ENCODE peak calls at places on chromosomes 5 and 9, in six cellular contexts. One of them, this sample, is unnamed.

GRCh38 chr5:155313518-155313917 is 300.0 kb downstream of the KIF4B start:
- DNase-seq in GM12865: no peak
- DNase-seq in fibroblast of lung: no peak
- DNase-seq in cardiac septum: no peak
- DNase-seq in neuronal stem cell: no peak
- DNase-seq in H4: no peak
- DNase-seq in this sample: no peak

GRCh38 chr5:16913187-16913839 is 22.8 kb downstream of the MYO10 start:
- DNase-seq in GM12865: no peak
- DNase-seq in fibroblast of lung: peak
- DNase-seq in cardiac septum: no peak
- DNase-seq in neuronal stem cell: no peak
- DNase-seq in H4: no peak
- DNase-seq in this sample: no peak

GRCh38 chr5:173534664-173535063 is 81.8 kb downstream of the BOD1 start:
- DNase-seq in GM12865: no peak
- DNase-seq in fibroblast of lung: no peak
- DNase-seq in cardiac septum: no peak
- DNase-seq in neuronal stem cell: no peak
- DNase-seq in H4: no peak
- DNase-seq in this sample: no peak

GRCh38 chr5:10133830-10134229 is 115.9 kb downstream of the ATPSCKMT start:
- DNase-seq in GM12865: no peak
- DNase-seq in fibroblast of lung: no peak
- DNase-seq in cardiac septum: no peak
- DNase-seq in neuronal stem cell: no peak
- DNase-seq in H4: no peak
- DNase-seq in this sample: no peak

GRCh38 chr9:98117984-98118639 is 910 bp downstream of the TRIM14 start:
- DNase-seq in GM12865: peak
- DNase-seq in fibroblast of lung: peak
- DNase-seq in cardiac septum: no peak
- DNase-seq in neuronal stem cell: no peak
- DNase-seq in H4: peak
- DNase-seq in this sample: peak

GRCh38 chr5:99605904-99606303 is 677.1 kb upstream of the CHD1 start:
- DNase-seq in GM12865: peak
- DNase-seq in fibroblast of lung: no peak
- DNase-seq in cardiac septum: no peak
- DNase-seq in neuronal stem cell: no peak
- DNase-seq in H4: peak
- DNase-seq in this sample: no peak

GRCh38 chr9:96554801-96555566 is 64.7 kb downstream of the CDC14B start:
- DNase-seq in GM12865: no peak
- DNase-seq in fibroblast of lung: peak
- DNase-seq in cardiac septum: no peak
- DNase-seq in neuronal stem cell: no peak
- DNase-seq in H4: no peak
- DNase-seq in this sample: no peak

GRCh38 chr5:109611505-109611904 is 78.2 kb upstream of the MAN2A1 start:
- DNase-seq in GM12865: no peak
- DNase-seq in fibroblast of lung: no peak
- DNase-seq in cardiac septum: no peak
- DNase-seq in neuronal stem cell: no peak
- DNase-seq in H4: no peak
- DNase-seq in this sample: no peak

GRCh38 chr5:108216890-108217289 is 165.0 kb downstream of the FBXL17 start:
- DNase-seq in GM12865: no peak
- DNase-seq in fibroblast of lung: peak
- DNase-seq in cardiac septum: no peak
- DNase-seq in neuronal stem cell: no peak
- DNase-seq in H4: peak
- DNase-seq in this sample: no peak

GRCh38 chr5:116585227-116585626 is 10.6 kb upstream of the SEMA6A start:
- DNase-seq in GM12865: no peak
- DNase-seq in fibroblast of lung: no peak
- DNase-seq in cardiac septum: no peak
- DNase-seq in neuronal stem cell: no peak
- DNase-seq in H4: no peak
- DNase-seq in this sample: no peak

GRCh38 chr9:98314381-98315066 is 59.1 kb upstream of the TBC1D2 start:
- DNase-seq in GM12865: no peak
- DNase-seq in fibroblast of lung: peak
- DNase-seq in cardiac septum: no peak
- DNase-seq in neuronal stem cell: no peak
- DNase-seq in H4: no peak
- DNase-seq in this sample: no peak

GRCh38 chr5:97906135-97906534 is 723.1 kb upstream of the RIOK2 start:
- DNase-seq in GM12865: no peak
- DNase-seq in fibroblast of lung: no peak
- DNase-seq in cardiac septum: no peak
- DNase-seq in neuronal stem cell: no peak
- DNase-seq in H4: no peak
- DNase-seq in this sample: no peak

GRCh38 chr5:35230043-35230611 is at the start of gene PRLR:
- DNase-seq in GM12865: peak
- DNase-seq in fibroblast of lung: peak
- DNase-seq in cardiac septum: no peak
- DNase-seq in neuronal stem cell: no peak
- DNase-seq in H4: peak
- DNase-seq in this sample: peak

GRCh38 chr5:89342106-89342876 is 459.3 kb upstream of the MEF2C start:
- DNase-seq in GM12865: peak
- DNase-seq in fibroblast of lung: peak
- DNase-seq in cardiac septum: no peak
- DNase-seq in neuronal stem cell: no peak
- DNase-seq in H4: peak
- DNase-seq in this sample: no peak

GRCh38 chr5:1540831-1541661 is 17.3 kb upstream of the LPCAT1 start:
- DNase-seq in GM12865: no peak
- DNase-seq in fibroblast of lung: no peak
- DNase-seq in cardiac septum: peak
- DNase-seq in neuronal stem cell: no peak
- DNase-seq in H4: no peak
- DNase-seq in this sample: no peak

GRCh38 chr9:20640331-20641187 is 18.3 kb upstream of the MLLT3 start:
- DNase-seq in GM12865: peak
- DNase-seq in fibroblast of lung: peak
- DNase-seq in cardiac septum: no peak
- DNase-seq in neuronal stem cell: no peak
- DNase-seq in H4: peak
- DNase-seq in this sample: peak

GRCh38 chr5:145869753-145870152 is 3.1 kb downstream of the GRXCR2 start:
- DNase-seq in GM12865: no peak
- DNase-seq in fibroblast of lung: no peak
- DNase-seq in cardiac septum: no peak
- DNase-seq in neuronal stem cell: no peak
- DNase-seq in H4: no peak
- DNase-seq in this sample: no peak

GRCh38 chr9:78691531-78691930 is 394.6 kb downstream of the PSAT1 start:
- DNase-seq in GM12865: no peak
- DNase-seq in fibroblast of lung: peak
- DNase-seq in cardiac septum: no peak
- DNase-seq in neuronal stem cell: no peak
- DNase-seq in H4: no peak
- DNase-seq in this sample: no peak

GRCh38 chr5:171954721-171955120 is 51.7 kb downstream of the FBXW11 start:
- DNase-seq in GM12865: no peak
- DNase-seq in fibroblast of lung: peak
- DNase-seq in cardiac septum: no peak
- DNase-seq in neuronal stem cell: no peak
- DNase-seq in H4: no peak
- DNase-seq in this sample: no peak

GRCh38 chr9:119365291-119366027 is 3.8 kb downstream of the BRINP1 start:
- DNase-seq in GM12865: peak
- DNase-seq in fibroblast of lung: peak
- DNase-seq in cardiac septum: no peak
- DNase-seq in neuronal stem cell: peak
- DNase-seq in H4: no peak
- DNase-seq in this sample: no peak

GRCh38 chr5:388266-389196 is 54.4 kb upstream of the EXOC3 start:
- DNase-seq in GM12865: no peak
- DNase-seq in fibroblast of lung: no peak
- DNase-seq in cardiac septum: peak
- DNase-seq in neuronal stem cell: no peak
- DNase-seq in H4: no peak
- DNase-seq in this sample: peak

GRCh38 chr9:107358867-107359440 is 75.9 kb downstream of the RAD23B start:
- DNase-seq in GM12865: no peak
- DNase-seq in fibroblast of lung: no peak
- DNase-seq in cardiac septum: no peak
- DNase-seq in neuronal stem cell: no peak
- DNase-seq in H4: no peak
- DNase-seq in this sample: no peak

GRCh38 chr5:140259509-140259908 is 43.4 kb downstream of the PFDN1 start:
- DNase-seq in GM12865: no peak
- DNase-seq in fibroblast of lung: no peak
- DNase-seq in cardiac septum: no peak
- DNase-seq in neuronal stem cell: no peak
- DNase-seq in H4: no peak
- DNase-seq in this sample: no peak

GRCh38 chr5:119070578-119070827 is 384 bp upstream of the DMXL1 start:
- DNase-seq in GM12865: no peak
- DNase-seq in fibroblast of lung: no peak
- DNase-seq in cardiac septum: no peak
- DNase-seq in neuronal stem cell: no peak
- DNase-seq in H4: no peak
- DNase-seq in this sample: no peak

GRCh38 chr5:108801776-108802175 is 54.1 kb downstream of the FER start:
- DNase-seq in GM12865: no peak
- DNase-seq in fibroblast of lung: peak
- DNase-seq in cardiac septum: no peak
- DNase-seq in neuronal stem cell: no peak
- DNase-seq in H4: peak
- DNase-seq in this sample: no peak

GRCh38 chr5:170761048-170761707 is 22.3 kb upstream of the GABRP start:
- DNase-seq in GM12865: no peak
- DNase-seq in fibroblast of lung: no peak
- DNase-seq in cardiac septum: no peak
- DNase-seq in neuronal stem cell: no peak
- DNase-seq in H4: no peak
- DNase-seq in this sample: no peak

GRCh38 chr5:138565100-138565821 is 9.9 kb downstream of the HSPA9 start:
- DNase-seq in GM12865: no peak
- DNase-seq in fibroblast of lung: no peak
- DNase-seq in cardiac septum: no peak
- DNase-seq in neuronal stem cell: no peak
- DNase-seq in H4: no peak
- DNase-seq in this sample: no peak

GRCh38 chr9:3647652-3648051 is 121.9 kb upstream of the RFX3 start:
- DNase-seq in GM12865: no peak
- DNase-seq in fibroblast of lung: no peak
- DNase-seq in cardiac septum: no peak
- DNase-seq in neuronal stem cell: no peak
- DNase-seq in H4: no peak
- DNase-seq in this sample: no peak